ENCODE peak calls at places on chromosomes 6 and 20, in ten cellular contexts. V, L, D, X, O, J, N, R, G and Q are unnamed samples.

GRCh38 chr20:63735859-63736718 is at the start of gene LIME1:
- DNase-seq in R (no peak), X (no peak), O (no peak), J (no peak), G (peak), V (peak), L (peak), D (peak), N (peak), Q (no peak)

GRCh38 chr20:63565699-63566335 is 8.2 kb downstream of the HELZ2 start:
- DNase-seq in G (no peak), X (no peak), N (no peak), D (no peak), L (no peak), V (no peak), J (no peak), O (no peak), R (no peak), Q (no peak)

GRCh38 chr20:44702776-44703175 is 12.4 kb upstream of the CCN5 start:
- DNase-seq in O (peak), D (peak), N (peak), V (peak), G (no peak), J (peak), X (no peak), L (no peak), R (peak), Q (peak)

GRCh38 chr20:12287575-12287974 is 369.9 kb downstream of the BTBD3 start:
- DNase-seq in X (no peak), V (no peak), L (no peak), D (no peak), N (no peak), O (no peak), G (no peak), J (no peak), R (no peak), Q (no peak)

GRCh38 chr6:142631517-142632385 is 313.2 kb downstream of the HIVEP2 start:
- DNase-seq in J (no peak), O (no peak), D (no peak), N (no peak), X (peak), V (no peak), G (no peak), R (no peak), L (no peak), Q (no peak)

GRCh38 chr6:39102024-39102820 is 12.8 kb downstream of the SAYSD1 start:
- DNase-seq in J (no peak), G (no peak), D (peak), O (no peak), L (no peak), R (peak), X (no peak), N (no peak), V (no peak), Q (peak)

GRCh38 chr6:45917439-45917838 is 98.2 kb downstream of the CLIC5 start:
- DNase-seq in R (no peak), J (no peak), O (no peak), L (no peak), X (no peak), G (no peak), V (no peak), N (no peak), D (no peak), Q (no peak)

GRCh38 chr6:28884423-28885148 is 39.2 kb downstream of the TRIM27 start:
- DNase-seq in J (no peak), G (peak), D (no peak), L (no peak), X (no peak), R (no peak), O (no peak), N (no peak), V (no peak), Q (no peak)

GRCh38 chr20:20450461-20451027 is 82.6 kb downstream of the INSM1 start:
- DNase-seq in R (peak), L (no peak), V (no peak), J (no peak), O (no peak), N (no peak), D (no peak), X (no peak), G (no peak), Q (peak)

GRCh38 chr20:8678098-8678776 is 390.6 kb upstream of the PLCB4 start:
- DNase-seq in R (peak), X (peak), G (no peak), V (no peak), D (no peak), L (no peak), J (no peak), N (no peak), O (no peak), Q (no peak)

GRCh38 chr20:29497261-29497671 is 1760.2 kb upstream of the DEFB115 start:
- DNase-seq in O (no peak), N (no peak), V (peak), L (peak), D (no peak), X (no peak), R (peak), G (no peak), J (no peak), Q (no peak)

GRCh38 chr6:150145830-150146229 is 3.0 kb downstream of the PPP1R14C start:
- DNase-seq in L (no peak), D (no peak), G (no peak), J (no peak), R (no peak), X (no peak), V (no peak), O (no peak), N (no peak), Q (no peak)

GRCh38 chr6:167200806-167201205 is 43.0 kb upstream of the GPR31 start:
- DNase-seq in R (no peak), J (no peak), D (no peak), V (no peak), X (no peak), N (no peak), G (no peak), L (no peak), O (no peak), Q (no peak)

GRCh38 chr6:92431502-92431901 is 987.9 kb downstream of the EPHA7 start:
- DNase-seq in N (no peak), D (no peak), G (no peak), O (no peak), R (no peak), X (no peak), V (no peak), J (no peak), L (no peak), Q (no peak)

GRCh38 chr6:37033255-37033654 is 27.8 kb downstream of the FGD2 start:
- DNase-seq in J (no peak), N (no peak), O (no peak), V (peak), G (no peak), R (no peak), X (no peak), L (peak), D (no peak), Q (no peak)

GRCh38 chr6:37409501-37409900 is 23.5 kb upstream of the CMTR1 start:
- DNase-seq in D (no peak), N (no peak), L (no peak), V (no peak), R (no peak), O (no peak), G (no peak), J (no peak), X (no peak), Q (no peak)

GRCh38 chr20:33852971-33853813 is 42.0 kb downstream of the CHMP4B start:
- DNase-seq in L (no peak), N (no peak), R (no peak), G (no peak), O (no peak), X (no peak), J (no peak), V (no peak), D (no peak), Q (no peak)

GRCh38 chr6:36850001-36850400 is 10.8 kb upstream of the CPNE5 start:
- DNase-seq in O (no peak), X (no peak), D (no peak), J (no peak), V (no peak), R (no peak), G (no peak), N (no peak), L (no peak), Q (no peak)

GRCh38 chr6:155259897-155260296 is 3.9 kb upstream of the CLDN20 start:
- DNase-seq in L (no peak), V (no peak), J (no peak), D (no peak), R (no peak), X (no peak), N (no peak), G (no peak), O (no peak), Q (no peak)

GRCh38 chr6:15287670-15288069 is 41.8 kb downstream of the JARID2 start:
- DNase-seq in J (no peak), O (no peak), D (no peak), X (no peak), V (no peak), G (no peak), R (no peak), N (no peak), L (peak), Q (no peak)

GRCh38 chr6:56831334-56831733 is 123.6 kb upstream of the BEND6 start:
- DNase-seq in L (no peak), G (no peak), X (no peak), N (no peak), O (no peak), R (no peak), D (no peak), V (no peak), J (no peak), Q (no peak)

GRCh38 chr6:26183581-26184408 is 96.6 kb downstream of the HFE start:
- DNase-seq in N (peak), J (peak), L (peak), G (no peak), D (peak), R (peak), V (peak), O (no peak), X (peak), Q (peak)

GRCh38 chr6:118787746-118788419 is 106.1 kb upstream of the ASF1A start:
- DNase-seq in J (no peak), N (no peak), O (no peak), L (no peak), G (no peak), R (peak), D (no peak), X (no peak), V (peak), Q (no peak)

GRCh38 chr6:7526755-7527154 is 14.7 kb upstream of the DSP start:
- DNase-seq in R (no peak), V (no peak), L (no peak), X (no peak), O (no peak), N (no peak), J (no peak), G (no peak), D (no peak), Q (no peak)

GRCh38 chr20:50509923-50510705 is at the start of gene PTPN1:
- DNase-seq in N (peak), R (peak), L (peak), O (peak), G (peak), D (peak), X (peak), J (peak), V (peak), Q (peak)

GRCh38 chr20:50504231-50504823 is 5.9 kb upstream of the PTPN1 start:
- DNase-seq in L (no peak), V (no peak), G (no peak), O (no peak), X (no peak), J (no peak), R (no peak), N (no peak), D (no peak), Q (no peak)

GRCh38 chr20:50508171-50508761 is 1.9 kb upstream of the PTPN1 start:
- DNase-seq in J (no peak), O (no peak), L (no peak), G (no peak), R (no peak), N (no peak), V (no peak), X (no peak), D (no peak), Q (no peak)

GRCh38 chr20:50501970-50502745 is 8.0 kb upstream of the PTPN1 start:
- DNase-seq in R (no peak), J (no peak), D (no peak), L (no peak), O (no peak), N (no peak), G (no peak), V (peak), X (no peak), Q (no peak)

GRCh38 chr20:50506270-50506579 is 4.0 kb upstream of the PTPN1 start:
- DNase-seq in O (no peak), J (no peak), G (no peak), D (no peak), X (no peak), N (no peak), V (no peak), L (no peak), R (no peak), Q (no peak)
- TF ChIP-seq CTCF in O (no peak), J (no peak), G (no peak), D (no peak), X (peak), N (no peak), V (no peak), L (no peak), R (peak), Q (no peak)

GRCh38 chr20:14334306-14334930 is 3.0 kb downstream of the FLRT3 start:
- DNase-seq in G (no peak), X (no peak), L (no peak), D (peak), R (peak), N (no peak), O (no peak), J (peak), V (no peak), Q (peak)
- TF ChIP-seq CTCF in G (no peak), X (no peak), L (peak), D (peak), R (peak), N (no peak), O (peak), J (peak), V (peak), Q (peak)

DNA sequence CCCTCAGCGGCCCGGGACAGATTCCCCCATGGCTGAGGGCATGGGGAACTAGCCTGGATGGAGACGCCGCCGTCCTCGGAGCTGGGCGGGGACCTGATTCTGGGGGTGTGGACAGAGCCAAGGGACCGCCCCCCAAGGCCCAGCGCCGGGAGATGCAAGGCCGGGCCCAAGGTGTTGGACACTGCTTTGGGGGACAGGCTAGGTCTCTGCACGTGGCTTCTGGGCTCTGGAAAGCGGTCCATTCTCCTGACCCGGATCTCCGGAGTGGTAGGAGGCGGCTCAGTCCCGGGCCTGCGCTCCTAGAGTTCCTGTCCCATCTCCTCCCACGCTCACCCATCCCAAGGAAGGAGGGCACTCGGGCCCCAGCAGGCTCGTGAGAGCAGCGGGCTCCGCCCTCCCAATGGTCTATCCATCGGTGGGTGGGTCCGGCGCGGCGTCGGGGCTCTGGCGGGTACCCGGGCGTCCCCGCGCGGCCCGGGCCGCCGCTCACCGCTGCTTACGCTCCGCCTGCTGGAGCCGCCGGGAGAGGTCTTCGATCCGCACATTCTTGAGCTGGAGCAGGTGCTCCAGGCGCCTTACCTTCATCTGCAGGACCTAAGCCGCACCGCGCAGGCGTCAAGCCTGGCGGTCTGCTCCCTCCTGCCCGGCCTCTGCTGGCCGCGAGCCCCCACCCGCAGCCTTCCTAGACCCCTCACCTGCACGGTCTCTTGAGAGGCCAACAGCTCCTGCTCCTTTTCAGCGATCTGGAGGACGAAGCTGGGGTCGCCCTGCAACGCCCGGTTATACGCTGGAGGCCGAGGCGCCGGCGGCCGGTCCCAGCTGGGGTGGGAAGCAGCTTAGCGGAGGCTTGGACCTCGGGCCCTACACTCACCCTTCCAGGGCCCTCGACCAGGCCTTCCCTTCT is 3.3 kb downstream of the SPEF1 start:
- DNase-seq in X (peak), R (peak), G (no peak), O (no peak), L (peak), N (peak), V (peak), J (peak), D (peak), Q (no peak)
- TF ChIP-seq CTCF in X (peak), R (no peak), G (no peak), O (peak), L (no peak), N (no peak), V (peak), J (no peak), D (no peak), Q (no peak)

GRCh38 chr6:4806308-4807190 is 30.3 kb downstream of the CDYL start:
- DNase-seq in V (no peak), D (no peak), G (no peak), X (no peak), R (no peak), O (no peak), N (no peak), J (no peak), L (no peak), Q (no peak)
- TF ChIP-seq CTCF in V (no peak), D (no peak), G (no peak), X (no peak), R (no peak), O (no peak), N (no peak), J (no peak), L (no peak), Q (no peak)

GRCh38 chr20:48405909-48406308 is 421.9 kb downstream of the PREX1 start:
- DNase-seq in L (no peak), N (no peak), G (no peak), J (no peak), X (no peak), D (no peak), R (no peak), O (no peak), V (no peak), Q (no peak)
- TF ChIP-seq CTCF in L (peak), N (no peak), G (no peak), J (no peak), X (no peak), D (no peak), R (peak), O (no peak), V (no peak), Q (no peak)

GRCh38 chr6:17673543-17674254 is 33.0 kb downstream of the NUP153 start:
- DNase-seq in G (no peak), X (no peak), J (no peak), D (no peak), N (no peak), V (no peak), L (no peak), R (no peak), O (no peak), Q (no peak)
- TF ChIP-seq CTCF in G (no peak), X (no peak), J (no peak), D (no peak), N (no peak), V (no peak), L (no peak), R (no peak), O (no peak), Q (no peak)

DNA sequence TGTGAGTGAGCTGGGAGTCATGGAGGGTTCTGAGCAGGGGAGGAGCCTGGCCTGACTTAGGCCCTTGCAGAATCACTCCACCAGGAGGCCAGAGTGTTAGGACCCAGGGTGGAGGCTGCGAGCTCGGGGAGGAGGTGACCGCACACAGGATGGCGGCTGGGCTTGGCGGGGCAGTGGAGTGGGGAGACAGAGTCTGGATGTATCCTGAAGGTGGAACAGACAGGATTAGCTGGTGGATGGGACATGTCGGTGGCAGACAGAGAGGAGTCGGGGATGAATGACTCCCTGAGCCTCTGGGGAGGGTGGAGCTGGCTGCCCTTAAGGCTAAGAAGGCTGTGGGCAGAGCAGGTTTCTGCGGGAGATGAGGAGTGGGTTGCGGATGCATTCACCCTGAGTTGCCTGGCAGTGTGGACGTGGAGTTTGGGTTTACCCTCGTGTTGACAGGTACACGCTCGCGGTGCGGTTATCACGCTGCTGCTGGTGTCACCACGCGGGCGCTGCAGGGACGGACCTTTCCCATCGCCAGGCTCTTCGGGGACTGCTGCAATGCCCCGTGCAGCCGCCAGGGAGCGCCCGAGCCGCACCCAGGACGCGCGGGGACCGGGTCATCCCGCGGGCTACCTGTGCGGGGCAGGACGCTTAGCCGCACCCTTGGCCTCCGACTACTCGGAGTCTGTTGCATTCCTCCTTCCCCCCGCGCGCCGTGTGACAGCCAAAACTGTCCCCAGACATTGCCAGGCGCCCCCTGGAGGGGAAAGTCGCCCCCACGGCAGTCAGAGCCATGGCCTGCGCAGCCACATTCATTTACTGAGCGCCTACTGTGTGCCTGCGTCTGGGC is 43.0 kb upstream of the PTGIS start:
- DNase-seq in J (peak), R (peak), O (no peak), D (peak), G (peak), X (peak), V (peak), N (peak), L (peak), Q (peak)
- TF ChIP-seq CTCF in J (peak), R (peak), O (peak), D (peak), G (peak), X (peak), V (peak), N (peak), L (peak), Q (peak)

GRCh38 chr6:42086665-42087050 is 36.3 kb downstream of the TAF8 start:
- DNase-seq in R (no peak), O (no peak), V (no peak), J (no peak), N (no peak), D (no peak), X (no peak), L (no peak), G (no peak), Q (no peak)
- TF ChIP-seq CTCF in R (no peak), O (no peak), V (no peak), J (no peak), N (no peak), D (no peak), X (no peak), L (no peak), G (no peak), Q (no peak)